ENCODE peak calls at places on chromosomes 7 and 10, in six cellular contexts. W, C, F, V, Y and B are unnamed samples.
A peak's percentile ranks its signal among the peaks of the same experiment; 100 is the strongest.

GRCh38 chr10:21494221-21495001 is 31.1 kb downstream of the SKIDA1 start:
- DNase-seq in V (no peak), F (peak; percentile 26), Y (peak; percentile 69), C (peak; percentile 64), W (peak; percentile 52), B (peak; percentile 59)

GRCh38 chr10:32000937-32001336 is 55.3 kb downstream of the KIF5B start:
- DNase-seq in V (no peak), C (peak; percentile 81), Y (no peak), F (no peak), W (no peak), B (peak; percentile 27)

GRCh38 chr10:6114758-6115410 is 26.1 kb downstream of the RBM17 start:
- DNase-seq in W (no peak), C (no peak), V (peak; percentile 43), F (no peak), Y (no peak), B (peak; percentile 87)

GRCh38 chr7:55086413-55087201 is 67.8 kb downstream of the EGFR start:
- DNase-seq in Y (peak; percentile 57), C (no peak), F (peak; percentile 87), V (peak; percentile 78), W (peak; percentile 35), B (peak; percentile 90)

GRCh38 chr10:78247821-78248220 is 214.2 kb downstream of the RPS24 start:
- DNase-seq in W (no peak), V (no peak), F (no peak), Y (no peak), C (no peak), B (no peak)

GRCh38 chr7:106071999-106072714 is 40.0 kb downstream of the SYPL1 start:
- DNase-seq in W (peak; percentile 48), F (no peak), C (no peak), V (peak; percentile 42), Y (peak; percentile 71), B (no peak)

GRCh38 chr7:3042861-3043489 is 692 bp downstream of the CARD11 start:
- DNase-seq in V (peak; percentile 35), F (peak; percentile 68), C (peak; percentile 63), W (peak; percentile 55), Y (no peak), B (no peak)

GRCh38 chr10:95472304-95473088 is 88.7 kb downstream of the SORBS1 start:
- DNase-seq in F (no peak), C (no peak), V (no peak), W (no peak), Y (no peak), B (no peak)

GRCh38 chr10:32983333-32983909 is 25.4 kb upstream of the ITGB1 start:
- DNase-seq in V (peak; percentile 98), Y (peak; percentile 46), C (no peak), W (peak; percentile 52), F (no peak), B (peak; percentile 96)

GRCh38 chr7:51288896-51289607 is 27.6 kb downstream of the COBL start:
- DNase-seq in W (no peak), V (peak; percentile 7), Y (no peak), C (peak; percentile 44), F (peak; percentile 52), B (no peak)

GRCh38 chr10:22345301-22346086 is at the start of gene SPAG6:
- DNase-seq in Y (peak; percentile 84), C (peak; percentile 86), W (peak; percentile 73), V (no peak), F (no peak), B (peak; percentile 33)

GRCh38 chr7:155462163-155462735 is 4.3 kb downstream of the EN2 start:
- DNase-seq in W (no peak), V (no peak), C (no peak), F (no peak), Y (peak; percentile 30), B (no peak)

GRCh38 chr7:28130277-28130676 is 50.3 kb downstream of the JAZF1 start:
- DNase-seq in C (no peak), V (no peak), W (peak; percentile 53), F (no peak), Y (no peak), B (peak; percentile 51)

GRCh38 chr7:107810626-107811025 is 7.6 kb upstream of the SLC26A3 start:
- DNase-seq in F (no peak), C (peak; percentile 19), W (no peak), Y (no peak), V (no peak), B (no peak)

GRCh38 chr10:76736392-76736791 is 901.2 kb downstream of the KCNMA1 start:
- DNase-seq in V (no peak), C (no peak), F (no peak), Y (no peak), W (no peak), B (peak; percentile 25)

GRCh38 chr7:389911-390601 is 100.1 kb downstream of the FOXL3 start:
- DNase-seq in W (no peak), C (no peak), V (no peak), F (no peak), Y (no peak), B (no peak)

GRCh38 chr10:47330804-47331203 is 8.6 kb downstream of the GDF2 start:
- DNase-seq in C (no peak), W (no peak), F (no peak), Y (no peak), V (no peak), B (no peak)

GRCh38 chr7:48139461-48139860 is 31.8 kb upstream of the ABCA13 start:
- DNase-seq in F (no peak), W (peak; percentile 25), V (peak; percentile 56), C (peak; percentile 70), Y (no peak), B (peak; percentile 55)

GRCh38 chr10:78892383-78893191 is 176.2 kb upstream of the ZMIZ1 start:
- DNase-seq in V (no peak), Y (no peak), W (no peak), C (no peak), F (no peak), B (peak; percentile 62)

GRCh38 chr7:4612939-4613841 is 68.9 kb upstream of the FOXK1 start:
- DNase-seq in F (no peak), C (peak; percentile 69), Y (peak; percentile 22), V (no peak), W (no peak), B (peak; percentile 64)

GRCh38 chr10:85319150-85319549 is 990.8 kb downstream of the CCSER2 start:
- DNase-seq in Y (peak; percentile 7), F (no peak), C (no peak), V (no peak), W (peak; percentile 53), B (no peak)

GRCh38 chr10:16231734-16232133 is 205.1 kb upstream of the PTER start:
- DNase-seq in F (no peak), V (no peak), C (no peak), W (no peak), Y (peak; percentile 3), B (no peak)

GRCh38 chr7:122306320-122307227 is 2.0 kb upstream of the FEZF1 start:
- DNase-seq in W (no peak), V (no peak), Y (no peak), F (no peak), C (peak; percentile 94), B (no peak)

GRCh38 chr7:122304996-122305421 is 459 bp upstream of the FEZF1 start:
- DNase-seq in W (no peak), C (peak; percentile 60), V (no peak), F (no peak), Y (no peak), B (peak; percentile 36)

GRCh38 chr7:122304604-122304975 is at the start of gene FEZF1:
- DNase-seq in C (peak; percentile 81), F (peak; percentile 57), V (peak; percentile 57), Y (no peak), W (peak; percentile 15), B (peak; percentile 19)

GRCh38 chr7:122305475-122306319 is 1.1 kb upstream of the FEZF1 start:
- DNase-seq in V (peak; percentile 17), F (peak; percentile 39), C (peak; percentile 70), Y (no peak), W (peak; percentile 27), B (no peak)

DNA sequence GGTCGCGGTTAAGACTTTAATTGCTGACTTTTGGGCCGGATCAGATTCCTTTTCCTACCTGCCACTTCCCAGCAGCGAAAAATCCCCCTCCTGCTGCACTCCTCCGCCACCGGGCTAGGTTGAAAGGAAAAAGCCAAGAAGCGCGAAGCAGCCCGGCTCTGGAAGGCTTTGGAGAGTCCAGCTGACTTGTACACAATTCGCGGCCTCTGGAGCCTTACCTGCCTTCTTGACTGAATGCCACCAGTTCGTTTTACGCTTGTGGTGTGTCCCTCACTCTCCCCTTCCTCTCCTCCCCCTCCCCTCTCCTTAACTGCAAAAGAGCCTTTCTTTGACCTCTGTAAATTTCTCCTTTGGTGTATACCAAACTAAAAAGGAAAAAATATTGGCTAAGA is 2.7 kb upstream of the FEZF1 start:
- DNase-seq in C (peak; percentile 80), W (no peak), F (no peak), Y (no peak), V (no peak), B (no peak)
- H3K27me3 ChIP-seq in C (peaks cover 100% of the 10 kb centered on the region), W (peaks cover 100% of the 10 kb centered on the region), F (peaks cover 2% of the 10 kb centered on the region), Y (peaks cover 96% of the 10 kb centered on the region), V (no peaks in the 10 kb centered on the region), B (peaks cover 97% of the 10 kb centered on the region)

GRCh38 chr10:48601789-48602188 is 3.1 kb downstream of the ARHGAP22 start:
- DNase-seq in V (no peak), C (no peak), W (no peak), Y (no peak), F (no peak), B (no peak)
- H3K4me2 ChIP-seq in V (peak overlapping the region; percentile 99), C (no peak overlapping the region), W (no peak overlapping the region), Y (peak overlapping the region; percentile 92), F (no peak overlapping the region), B (peak overlapping the region; percentile 97)

GRCh38 chr10:71066600-71066999 is 145.8 kb upstream of the UNC5B start:
- DNase-seq in W (no peak), F (no peak), Y (no peak), C (no peak), V (no peak), B (no peak)

GRCh38 chr10:71070741-71071140 is 141.6 kb upstream of the UNC5B start:
- DNase-seq in V (no peak), Y (no peak), F (no peak), C (no peak), W (no peak), B (no peak)

GRCh38 chr10:71069909-71070666 is 142.3 kb upstream of the UNC5B start:
- DNase-seq in F (no peak), C (no peak), Y (no peak), V (no peak), W (no peak), B (no peak)

GRCh38 chr10:71067098-71067760 is 145.1 kb upstream of the UNC5B start:
- DNase-seq in F (no peak), V (no peak), W (no peak), C (no peak), Y (peak; percentile 79), B (no peak)

DNA sequence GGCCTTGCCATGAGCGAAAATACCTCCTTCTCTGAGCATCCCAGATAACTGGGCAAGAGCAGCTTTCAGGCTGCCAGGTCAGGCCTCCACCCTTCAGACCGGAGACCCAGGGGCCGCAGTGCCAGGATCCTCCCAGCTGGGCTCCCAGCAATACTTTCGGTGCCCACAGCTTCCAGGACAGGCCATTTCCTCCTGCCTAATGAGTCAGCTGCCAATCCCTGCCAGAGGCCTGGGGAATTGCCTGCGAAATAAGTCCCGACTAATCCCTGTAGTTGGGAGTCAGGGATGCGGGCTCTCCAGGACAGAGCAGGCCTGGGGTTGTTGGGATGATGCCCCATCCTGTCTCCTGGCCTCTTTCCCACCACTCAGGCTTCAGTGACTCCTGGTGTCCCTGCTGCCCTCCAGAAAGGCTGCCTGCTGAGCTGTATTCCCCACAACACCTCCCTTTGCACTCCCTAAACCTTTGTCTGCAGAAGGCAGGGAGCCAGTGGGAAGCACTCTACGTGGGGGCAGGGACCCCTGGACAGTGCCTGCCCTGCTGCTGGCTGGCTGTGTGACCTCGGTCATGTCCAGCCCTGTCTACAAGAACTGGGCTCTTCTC is 143.5 kb upstream of the UNC5B start:
- DNase-seq in V (peak; percentile 85), C (no peak), F (peak; percentile 55), W (no peak), Y (peak; percentile 63), B (peak; percentile 70)
- H3K9me2 ChIP-seq in V (no peaks in the 10 kb centered on the region), C (no peaks in the 10 kb centered on the region), F (no peaks in the 10 kb centered on the region), W (no peaks in the 10 kb centered on the region), Y (no peaks in the 10 kb centered on the region), B (no peaks in the 10 kb centered on the region)

GRCh38 chr7:103989785-103990775 is 622 bp upstream of the RELN start:
- DNase-seq in C (peak; percentile 68), Y (peak; percentile 86), W (peak; percentile 48), F (no peak), V (peak; percentile 11), B (peak; percentile 54)
- H3K27me3 ChIP-seq in C (peaks cover 76% of the 10 kb centered on the region), Y (peaks cover 30% of the 10 kb centered on the region), W (peaks cover 52% of the 10 kb centered on the region), F (no peaks in the 10 kb centered on the region), V (peaks cover 43% of the 10 kb centered on the region), B (peaks cover 37% of the 10 kb centered on the region)